ENCODE peak calls at places on chromosome 12, in eight cellular contexts. One of them, this sample, is unnamed.

GRCh38 chr12:115323223-115323905 is 639.4 kb upstream of the TBX3 start:
- DNase-seq in NCI-H82: no peak
- DNase-seq in activated naive CD8-positive, alpha-beta T cell treated with anti-CD3 and anti-CD28 coated beads for 36 hours: no peak
- DNase-seq in cardiac fibroblast: no peak
- DNase-seq in cerebellum: no peak
- DNase-seq in T-helper 9 cell: no peak
- DNase-seq in left ventricle myocardium superior: no peak
- DNase-seq in GM13977: no peak
- DNase-seq in this sample: no peak

GRCh38 chr12:89416049-89416792 is 63.9 kb upstream of the DUSP6 start:
- DNase-seq in NCI-H82: no peak
- DNase-seq in cardiac fibroblast: no peak
- DNase-seq in T-helper 9 cell: no peak
- DNase-seq in GM13977: no peak
- DNase-seq in cerebellum: no peak
- DNase-seq in left ventricle myocardium superior: no peak
- DNase-seq in activated naive CD8-positive, alpha-beta T cell treated with anti-CD3 and anti-CD28 coated beads for 36 hours: no peak
- DNase-seq in this sample: no peak

GRCh38 chr12:6925543-6926279 is 2.0 kb upstream of the ATN1 start:
- DNase-seq in NCI-H82: peak; percentile 55
- DNase-seq in left ventricle myocardium superior: peak; percentile 81
- DNase-seq in activated naive CD8-positive, alpha-beta T cell treated with anti-CD3 and anti-CD28 coated beads for 36 hours: no peak
- DNase-seq in cardiac fibroblast: peak; percentile 95
- DNase-seq in T-helper 9 cell: no peak
- DNase-seq in GM13977: no peak
- DNase-seq in cerebellum: peak; percentile 86
- DNase-seq in this sample: no peak

GRCh38 chr12:94563261-94563660 is 87.1 kb downstream of the TMCC3 start:
- DNase-seq in GM13977: no peak
- DNase-seq in T-helper 9 cell: no peak
- DNase-seq in NCI-H82: peak; percentile 50
- DNase-seq in cerebellum: no peak
- DNase-seq in cardiac fibroblast: no peak
- DNase-seq in left ventricle myocardium superior: no peak
- DNase-seq in activated naive CD8-positive, alpha-beta T cell treated with anti-CD3 and anti-CD28 coated beads for 36 hours: no peak
- DNase-seq in this sample: peak; percentile 41

GRCh38 chr12:120961604-120962486 is 16.5 kb upstream of the HNF1A start:
- DNase-seq in cerebellum: no peak
- DNase-seq in activated naive CD8-positive, alpha-beta T cell treated with anti-CD3 and anti-CD28 coated beads for 36 hours: no peak
- DNase-seq in GM13977: no peak
- DNase-seq in cardiac fibroblast: no peak
- DNase-seq in NCI-H82: peak; percentile 26
- DNase-seq in left ventricle myocardium superior: peak; percentile 49
- DNase-seq in T-helper 9 cell: no peak
- DNase-seq in this sample: no peak

GRCh38 chr12:43882578-43883178 is 46.8 kb downstream of the TMEM117 start:
- DNase-seq in left ventricle myocardium superior: no peak
- DNase-seq in GM13977: peak; percentile 50
- DNase-seq in cardiac fibroblast: peak; percentile 81
- DNase-seq in cerebellum: peak; percentile 49
- DNase-seq in activated naive CD8-positive, alpha-beta T cell treated with anti-CD3 and anti-CD28 coated beads for 36 hours: peak; percentile 4
- DNase-seq in T-helper 9 cell: peak; percentile 5
- DNase-seq in NCI-H82: peak; percentile 75
- DNase-seq in this sample: peak; percentile 24

GRCh38 chr12:22275847-22276246 is 58.7 kb downstream of the ST8SIA1 start:
- DNase-seq in left ventricle myocardium superior: peak; percentile 89
- DNase-seq in GM13977: no peak
- DNase-seq in cardiac fibroblast: peak; percentile 100
- DNase-seq in activated naive CD8-positive, alpha-beta T cell treated with anti-CD3 and anti-CD28 coated beads for 36 hours: no peak
- DNase-seq in T-helper 9 cell: no peak
- DNase-seq in NCI-H82: no peak
- DNase-seq in cerebellum: no peak
- DNase-seq in this sample: peak; percentile 80

GRCh38 chr12:108532061-108532848 is 17.2 kb downstream of the FICD start:
- DNase-seq in cardiac fibroblast: no peak
- DNase-seq in left ventricle myocardium superior: no peak
- DNase-seq in NCI-H82: peak; percentile 60
- DNase-seq in T-helper 9 cell: no peak
- DNase-seq in cerebellum: no peak
- DNase-seq in GM13977: no peak
- DNase-seq in activated naive CD8-positive, alpha-beta T cell treated with anti-CD3 and anti-CD28 coated beads for 36 hours: no peak
- DNase-seq in this sample: no peak

GRCh38 chr12:75751769-75752471 is 240.5 kb upstream of the KRR1 start:
- DNase-seq in NCI-H82: no peak
- DNase-seq in T-helper 9 cell: no peak
- DNase-seq in activated naive CD8-positive, alpha-beta T cell treated with anti-CD3 and anti-CD28 coated beads for 36 hours: no peak
- DNase-seq in cerebellum: no peak
- DNase-seq in cardiac fibroblast: no peak
- DNase-seq in GM13977: no peak
- DNase-seq in left ventricle myocardium superior: no peak
- DNase-seq in this sample: no peak

GRCh38 chr12:95412826-95413311 is 61.1 kb upstream of the METAP2 start:
- DNase-seq in T-helper 9 cell: no peak
- DNase-seq in cardiac fibroblast: peak; percentile 82
- DNase-seq in activated naive CD8-positive, alpha-beta T cell treated with anti-CD3 and anti-CD28 coated beads for 36 hours: no peak
- DNase-seq in left ventricle myocardium superior: no peak
- DNase-seq in cerebellum: no peak
- DNase-seq in GM13977: no peak
- DNase-seq in NCI-H82: peak; percentile 14
- DNase-seq in this sample: no peak

GRCh38 chr12:99911076-99911475 is 73.7 kb downstream of the ANKS1B start:
- DNase-seq in cerebellum: no peak
- DNase-seq in activated naive CD8-positive, alpha-beta T cell treated with anti-CD3 and anti-CD28 coated beads for 36 hours: no peak
- DNase-seq in GM13977: no peak
- DNase-seq in left ventricle myocardium superior: no peak
- DNase-seq in T-helper 9 cell: no peak
- DNase-seq in cardiac fibroblast: peak; percentile 83
- DNase-seq in NCI-H82: no peak
- DNase-seq in this sample: no peak